ENCODE peak calls at places on chromosomes 12 and 14, in four cellular contexts. X is uterus, R is lung, O is psoas muscle. S is an unnamed sample.

GRCh38 chr12:15978431-15978950 is 67.4 kb downstream of the DERA start:
- DNase-seq in X (no peak), R (no peak), O (no peak), S (no peak)

GRCh38 chr14:51394391-51394790 is 154.3 kb downstream of the TMX1 start:
- DNase-seq in X (no peak), R (no peak), O (no peak), S (no peak)

GRCh38 chr14:36091096-36091495 is 85.4 kb downstream of the PTCSC3 start:
- DNase-seq in X (no peak), R (peak), O (no peak), S (no peak)

GRCh38 chr12:95224202-95225170 is 6.9 kb downstream of the VEZT start:
- DNase-seq in X (no peak), R (no peak), O (no peak), S (no peak)

GRCh38 chr12:112916270-112916669 is 9.5 kb downstream of the OAS1 start:
- DNase-seq in X (no peak), R (no peak), O (no peak), S (no peak)

GRCh38 chr14:80388980-80389711 is 177.8 kb upstream of the DIO2 start:
- DNase-seq in X (no peak), R (no peak), O (no peak), S (no peak)

GRCh38 chr12:123912415-123913385 is 59.9 kb downstream of the CCDC92 start:
- DNase-seq in X (no peak), R (no peak), O (peak), S (no peak)

GRCh38 chr12:78726854-78727253 is 137.7 kb upstream of the SYT1 start:
- DNase-seq in X (no peak), R (no peak), O (no peak), S (no peak)

GRCh38 chr14:69631509-69631908 is 20.1 kb downstream of the SUSD6 start:
- DNase-seq in X (no peak), R (no peak), O (no peak), S (no peak)

GRCh38 chr14:89428556-89429196 is 11.6 kb upstream of the FOXN3 start:
- DNase-seq in X (no peak), R (no peak), O (peak), S (no peak)

GRCh38 chr12:95134085-95134484 is 60.7 kb upstream of the NR2C1 start:
- DNase-seq in X (no peak), R (no peak), O (no peak), S (no peak)

GRCh38 chr12:67457799-67458680 is 188.9 kb downstream of the CAND1 start:
- DNase-seq in X (no peak), R (no peak), O (no peak), S (no peak)

GRCh38 chr12:92078167-92079053 is 67.2 kb downstream of the BTG1 start:
- DNase-seq in X (peak), R (no peak), O (no peak), S (peak)

GRCh38 chr12:57754411-57755193 is at the start of gene MARCHF9:
- DNase-seq in X (peak), R (peak), O (no peak), S (no peak)

GRCh38 chr12:108832208-108832607 is 25.2 kb downstream of the SSH1 start:
- DNase-seq in X (no peak), R (no peak), O (no peak), S (no peak)

GRCh38 chr14:105876158-105876557 is 349.8 kb downstream of the TMEM121 start:
- DNase-seq in X (no peak), R (no peak), O (peak), S (peak)

GRCh38 chr14:94423465-94424056 is 29.0 kb downstream of the SERPINA11 start:
- DNase-seq in X (peak), R (peak), O (peak), S (no peak)

GRCh38 chr14:48398675-48399282 is 723.4 kb upstream of the MDGA2 start:
- DNase-seq in X (no peak), R (no peak), O (no peak), S (no peak)

GRCh38 chr14:88868558-88869159 is 44.2 kb downstream of the TTC8 start:
- DNase-seq in X (no peak), R (no peak), O (no peak), S (no peak)

GRCh38 chr12:71846322-71846940 is 6.9 kb downstream of the TBC1D15 start:
- DNase-seq in X (no peak), R (no peak), O (no peak), S (no peak)

GRCh38 chr12:129532707-129533499 is 370.9 kb downstream of the TMEM132D start:
- DNase-seq in X (no peak), R (no peak), O (no peak), S (no peak)

GRCh38 chr14:64891839-64892375 is 12.2 kb upstream of the SPTB start:
- DNase-seq in X (no peak), R (no peak), O (no peak), S (no peak)

GRCh38 chr14:22122227-22123187 is 448.9 kb upstream of the OR4E1 start:
- DNase-seq in X (no peak), R (no peak), O (no peak), S (no peak)

GRCh38 chr12:51749201-51749985 is 99.1 kb downstream of the FIGNL2 start:
- DNase-seq in X (no peak), R (no peak), O (no peak), S (no peak)

GRCh38 chr12:132572106-132572505 is 38.3 kb downstream of the LRCOL1 start:
- DNase-seq in X (no peak), R (peak), O (no peak), S (no peak)

GRCh38 chr12:7716391-7716790 is 5.2 kb downstream of the DPPA3 start:
- DNase-seq in X (no peak), R (no peak), O (no peak), S (no peak)

GRCh38 chr12:27564612-27565213 is 40.7 kb downstream of the PPFIBP1 start:
- DNase-seq in X (no peak), R (no peak), O (no peak), S (no peak)

GRCh38 chr14:52078721-52079120 is 9.9 kb upstream of the NID2 start:
- DNase-seq in X (no peak), R (no peak), O (no peak), S (no peak)

GRCh38 chr12:124740691-124741137 is 123.0 kb downstream of the SCARB1 start:
- DNase-seq in X (no peak), R (no peak), O (peak), S (no peak)

GRCh38 chr12:79069009-79069408 is 204.4 kb downstream of the SYT1 start:
- DNase-seq in X (no peak), R (no peak), O (no peak), S (no peak)

GRCh38 chr14:102390064-102390463 is 27.3 kb downstream of the TECPR2 start:
- DNase-seq in X (no peak), R (no peak), O (no peak), S (no peak)

GRCh38 chr12:109807954-109808353 is 25.2 kb downstream of the TRPV4 start:
- DNase-seq in X (no peak), R (no peak), O (no peak), S (no peak)

GRCh38 chr12:88715673-88716072 is 135.4 kb upstream of the KITLG start:
- DNase-seq in X (no peak), R (no peak), O (no peak), S (no peak)

GRCh38 chr14:99038401-99038800 is 233.6 kb downstream of the BCL11B start:
- DNase-seq in X (no peak), R (no peak), O (no peak), S (no peak)

GRCh38 chr14:97603201-97603600 is 806.0 kb downstream of the VRK1 start:
- DNase-seq in X (no peak), R (no peak), O (no peak), S (no peak)

GRCh38 chr14:75926431-75926830 is 55.4 kb downstream of the TGFB3 start:
- DNase-seq in X (no peak), R (no peak), O (no peak), S (no peak)
- TF ChIP-seq CTCF in X (no peak), R (no peak), O (no peak), S (no peak)

GRCh38 chr14:73468808-73469386 is 10.6 kb upstream of the NUMB start:
- DNase-seq in X (no peak), R (no peak), O (no peak), S (no peak)
- TF ChIP-seq CTCF in X (no peak), R (no peak), O (no peak), S (no peak)

GRCh38 chr12:11347810-11348209 is 37.6 kb upstream of the PRB4 start:
- DNase-seq in X (no peak), R (no peak), O (no peak), S (no peak)
- TF ChIP-seq CTCF in X (no peak), R (no peak), O (no peak), S (peak)

GRCh38 chr14:31457665-31458659 is 656 bp upstream of the DTD2 start:
- DNase-seq in X (no peak), R (no peak), O (no peak), S (no peak)

GRCh38 chr14:31461545-31461944 is 4.2 kb upstream of the DTD2 start:
- DNase-seq in X (no peak), R (no peak), O (no peak), S (no peak)

GRCh38 chr14:31456841-31457664 is at the start of gene DTD2:
- DNase-seq in X (peak), R (peak), O (peak), S (peak)
- TF ChIP-seq CTCF in X (no peak), R (no peak), O (no peak), S (no peak)

GRCh38 chr14:20836668-20837338 is 34.2 kb upstream of the RNASE1 start:
- DNase-seq in X (no peak), R (no peak), O (no peak), S (no peak)
- TF ChIP-seq CTCF in X (no peak), R (peak), O (peak), S (no peak)

GRCh38 chr12:93430280-93430679 is 11.5 kb downstream of the UBE2N start:
- DNase-seq in X (no peak), R (no peak), O (no peak), S (no peak)
- TF ChIP-seq CTCF in X (no peak), R (no peak), O (no peak), S (no peak)

DNA sequence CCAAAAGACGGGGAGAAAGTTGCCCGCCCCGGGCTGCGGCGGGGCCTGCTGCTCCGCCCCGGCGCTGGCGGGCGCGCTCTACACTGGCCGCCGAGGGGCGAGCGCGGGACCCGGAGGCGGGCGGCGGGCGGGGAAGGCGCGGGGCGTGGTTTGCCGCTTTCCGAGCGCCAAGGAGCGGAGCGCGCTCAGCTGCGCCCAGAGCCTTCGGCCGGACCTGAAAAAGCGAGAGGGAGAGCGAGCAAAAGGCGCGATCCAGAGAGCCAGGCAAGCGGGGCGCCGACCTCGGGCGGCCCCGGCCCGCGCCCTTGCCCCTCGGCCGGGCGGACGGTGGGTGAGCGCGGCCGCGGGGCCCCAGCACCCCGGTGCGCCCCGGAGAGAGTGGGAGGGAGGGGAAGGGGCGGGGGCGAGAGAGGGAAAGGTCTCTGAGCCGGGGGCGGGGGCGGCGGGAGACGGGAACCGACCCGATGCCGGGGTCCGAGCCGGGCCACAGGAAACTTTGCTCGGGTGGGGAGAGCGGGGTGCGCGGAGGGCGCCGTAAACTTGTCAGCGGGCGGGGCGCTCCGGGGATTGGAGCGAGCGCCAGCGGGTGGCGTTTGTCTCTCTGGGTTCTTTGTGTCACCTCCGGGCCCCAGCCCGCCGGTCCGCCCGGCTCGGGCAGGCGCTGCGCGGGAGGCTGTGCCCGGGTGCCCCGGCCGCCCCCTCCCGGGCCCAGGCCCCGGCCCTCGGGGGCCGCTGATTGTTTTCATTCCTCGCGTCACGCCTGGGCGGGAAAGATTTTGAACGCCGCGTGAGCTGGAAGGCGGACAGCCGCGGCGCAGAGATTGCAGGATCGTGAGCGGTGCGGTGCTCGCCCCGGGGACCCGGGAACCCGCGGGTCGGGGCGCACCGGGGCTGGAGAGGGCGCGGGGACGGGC is at the start of gene SYNE2:
- DNase-seq in X (peak), R (peak), O (peak), S (peak)
- TF ChIP-seq CTCF in X (peak), R (no peak), O (peak), S (peak)

DNA sequence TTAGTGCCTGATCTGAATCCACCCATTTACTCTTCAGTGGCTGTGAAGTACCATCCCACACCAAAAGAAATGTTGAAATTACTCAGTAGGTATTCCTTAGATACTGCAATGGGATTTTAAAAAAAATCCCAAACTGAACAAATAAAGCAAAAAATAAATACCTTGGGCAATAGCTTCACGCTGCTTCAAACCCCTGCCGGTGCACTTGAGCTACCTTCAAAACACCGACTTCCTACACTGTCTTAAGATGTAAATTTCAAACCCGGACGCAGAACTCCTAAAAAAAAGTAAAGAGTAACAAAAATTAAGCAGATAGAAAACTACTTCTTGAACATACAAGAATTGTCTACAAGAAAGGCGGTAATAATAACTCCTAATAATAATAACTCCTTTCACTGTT is 677 bp downstream of the ABCC9 start:
- DNase-seq in X (no peak), R (no peak), O (no peak), S (no peak)
- TF ChIP-seq CTCF in X (no peak), R (no peak), O (no peak), S (no peak)

GRCh38 chr14:93110856-93111419 is 4.8 kb downstream of the ITPK1 start:
- DNase-seq in X (no peak), R (no peak), O (no peak), S (no peak)
- TF ChIP-seq CTCF in X (no peak), R (no peak), O (no peak), S (no peak)

GRCh38 chr12:122350444-122350843 is 72.0 kb downstream of the CLIP1 start:
- DNase-seq in X (no peak), R (no peak), O (peak), S (no peak)
- TF ChIP-seq CTCF in X (no peak), R (no peak), O (peak), S (no peak)

S was measured in osteocyte.